ENCODE peak calls at places on chromosomes 12 and 14, in six cellular contexts. Z, O, I, V, Q and J are unnamed samples. For H3F3A, the result is how much of the 10 kb centered on the place peaks cover.

GRCh38 chr12:1929985-1930815 is 11.7 kb upstream of the CACNA2D4 start:
- DNase-seq in O (no peak), V (no peak), Q (peak), I (no peak), Z (no peak), J (no peak)

GRCh38 chr12:111291357-111291756 is 77.5 kb downstream of the PHETA1 start:
- DNase-seq in O (no peak), V (no peak), Z (no peak), I (no peak), Q (no peak), J (no peak)

GRCh38 chr14:26255213-26255612 is 342.6 kb downstream of the NOVA1 start:
- DNase-seq in V (peak), Q (no peak), O (peak), I (no peak), Z (peak), J (peak)

GRCh38 chr12:118548887-118549286 is 172.5 kb downstream of the SUDS3 start:
- DNase-seq in I (no peak), Z (no peak), Q (no peak), V (no peak), O (no peak), J (no peak)

GRCh38 chr12:14283489-14284144 is 81.9 kb upstream of the ATF7IP start:
- DNase-seq in Z (no peak), Q (no peak), V (peak), O (no peak), I (no peak), J (peak)

GRCh38 chr14:20799955-20800544 is 2.6 kb downstream of the RNASE1 start:
- DNase-seq in Z (peak), Q (no peak), I (no peak), V (peak), O (no peak), J (peak)

GRCh38 chr12:48816148-48816854 is 2.0 kb upstream of the CACNB3 start:
- DNase-seq in Q (no peak), O (peak), I (no peak), V (no peak), Z (peak), J (no peak)

GRCh38 chr12:105882404-105882803 is 256.4 kb downstream of the NUAK1 start:
- DNase-seq in Q (peak), V (peak), Z (no peak), O (peak), I (no peak), J (peak)

GRCh38 chr12:102427542-102427923 is 52.8 kb downstream of the IGF1 start:
- DNase-seq in I (no peak), Q (no peak), Z (no peak), V (no peak), O (peak), J (no peak)

GRCh38 chr12:126903180-126903876 is 1363.6 kb upstream of the TMEM132C start:
- DNase-seq in Z (no peak), I (no peak), O (no peak), Q (no peak), V (no peak), J (no peak)

GRCh38 chr14:63210812-63211211 is 6.6 kb downstream of the RHOJ start:
- DNase-seq in Z (no peak), Q (no peak), O (no peak), V (no peak), I (no peak), J (no peak)

GRCh38 chr14:64649383-64649998 is 54.7 kb upstream of the PLEKHG3 start:
- DNase-seq in Z (no peak), I (no peak), O (peak), Q (no peak), V (peak), J (no peak)

GRCh38 chr12:103572312-103572711 is 14.8 kb upstream of the STAB2 start:
- DNase-seq in V (no peak), O (no peak), Z (peak), Q (no peak), I (no peak), J (no peak)

GRCh38 chr12:120406080-120406479 is 31.8 kb upstream of the COX6A1 start:
- DNase-seq in I (no peak), O (no peak), Z (no peak), V (no peak), Q (no peak), J (no peak)

GRCh38 chr12:107992870-107993451 is 136.1 kb upstream of the WSCD2 start:
- DNase-seq in I (peak), Q (peak), V (peak), Z (peak), O (peak), J (peak)

GRCh38 chr12:93229494-93230310 is 148.0 kb upstream of the NUDT4 start:
- DNase-seq in O (peak), Z (peak), I (no peak), Q (peak), V (no peak), J (no peak)

GRCh38 chr12:108340037-108340436 is 926 bp upstream of the CMKLR1 start:
- DNase-seq in V (no peak), O (no peak), Q (no peak), I (no peak), Z (no peak), J (no peak)

GRCh38 chr12:14275886-14276285 is 89.6 kb upstream of the ATF7IP start:
- DNase-seq in Q (no peak), Z (no peak), O (no peak), V (no peak), I (no peak), J (no peak)

GRCh38 chr12:5912437-5913334 is 32.4 kb downstream of the ANO2 start:
- DNase-seq in Q (no peak), Z (peak), V (peak), O (no peak), I (peak), J (peak)

GRCh38 chr14:93951798-93952540 is 24.4 kb downstream of the ASB2 start:
- DNase-seq in Z (no peak), V (no peak), O (peak), Q (no peak), I (no peak), J (no peak)

GRCh38 chr12:76282744-76283143 is 65.5 kb downstream of the BBS10 start:
- DNase-seq in I (no peak), Z (no peak), Q (no peak), V (no peak), O (no peak), J (no peak)

GRCh38 chr12:76288218-76288617 is 60.0 kb downstream of the BBS10 start:
- DNase-seq in Q (no peak), V (no peak), I (no peak), O (no peak), Z (no peak), J (no peak)

DNA sequence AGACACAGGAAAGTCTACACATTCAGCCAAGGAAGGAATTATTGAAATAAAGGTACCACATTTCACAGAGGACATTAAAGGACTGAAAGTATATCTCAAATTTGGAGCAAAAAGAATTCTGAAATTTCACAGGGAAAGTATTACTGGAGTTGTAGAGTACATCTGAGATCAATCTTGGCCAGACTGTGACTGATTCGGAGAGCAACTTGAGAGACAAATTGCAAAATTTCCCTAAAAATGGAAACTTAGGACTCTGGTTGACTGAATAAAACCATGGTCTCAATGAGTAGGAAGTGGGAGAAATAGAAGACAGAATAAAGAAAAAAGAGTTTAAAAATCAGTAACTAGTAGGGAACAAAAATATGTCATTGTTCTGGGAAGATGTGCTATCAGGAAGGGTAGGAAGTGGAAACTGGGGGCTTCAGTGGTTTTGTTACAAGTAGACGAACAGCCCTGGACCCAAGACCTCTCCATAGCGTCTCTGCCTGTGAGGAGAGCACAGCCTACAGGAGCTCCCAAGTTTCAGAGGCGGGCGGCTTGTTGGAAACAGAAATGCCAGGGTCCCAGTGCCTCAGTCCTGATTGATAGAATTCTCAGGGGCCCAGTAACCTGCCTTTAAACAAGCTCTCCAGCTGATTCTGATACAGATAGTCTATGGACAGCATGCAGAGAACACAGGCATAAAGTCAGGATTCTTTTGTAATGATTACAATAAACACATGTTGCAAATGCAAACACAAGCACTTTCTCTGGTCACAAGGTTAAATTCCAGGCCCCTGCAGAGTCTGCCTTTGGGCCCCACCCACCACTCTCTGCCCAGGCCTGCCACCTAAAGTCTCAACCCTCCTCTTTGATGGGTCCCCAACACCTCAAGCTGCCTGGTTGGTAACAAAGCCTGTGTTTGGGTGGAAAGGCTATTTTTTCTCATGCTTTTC is 63.1 kb downstream of the BBS10 start:
- DNase-seq in Q (no peak), I (no peak), V (peak), Z (peak), O (peak), J (no peak)
- TF ChIP-seq EZH2phosphoT487 in Q (no peak), I (no peak), V (no peak), Z (no peak), O (no peak), J (no peak)

GRCh38 chr14:101840649-101841365 is 79.3 kb downstream of the PPP2R5C start:
- DNase-seq in O (no peak), I (no peak), Q (peak), Z (no peak), V (peak), J (no peak)

GRCh38 chr14:101838476-101838875 is 77.0 kb downstream of the PPP2R5C start:
- DNase-seq in V (no peak), Z (no peak), Q (no peak), O (no peak), I (no peak), J (no peak)

GRCh38 chr14:101839661-101840060 is 78.2 kb downstream of the PPP2R5C start:
- DNase-seq in I (no peak), O (no peak), V (no peak), Z (no peak), Q (no peak), J (no peak)

GRCh38 chr14:101836131-101836530 is 74.6 kb downstream of the PPP2R5C start:
- DNase-seq in Z (no peak), O (peak), V (no peak), I (no peak), Q (no peak), J (no peak)

GRCh38 chr14:101839236-101839635 is 77.7 kb downstream of the PPP2R5C start:
- DNase-seq in Z (no peak), I (no peak), O (no peak), Q (no peak), V (no peak), J (no peak)
- H3F3A ChIP-seq in Z (under half), I (under half), O (under half), Q (under half), V (under half), J (under half)

DNA sequence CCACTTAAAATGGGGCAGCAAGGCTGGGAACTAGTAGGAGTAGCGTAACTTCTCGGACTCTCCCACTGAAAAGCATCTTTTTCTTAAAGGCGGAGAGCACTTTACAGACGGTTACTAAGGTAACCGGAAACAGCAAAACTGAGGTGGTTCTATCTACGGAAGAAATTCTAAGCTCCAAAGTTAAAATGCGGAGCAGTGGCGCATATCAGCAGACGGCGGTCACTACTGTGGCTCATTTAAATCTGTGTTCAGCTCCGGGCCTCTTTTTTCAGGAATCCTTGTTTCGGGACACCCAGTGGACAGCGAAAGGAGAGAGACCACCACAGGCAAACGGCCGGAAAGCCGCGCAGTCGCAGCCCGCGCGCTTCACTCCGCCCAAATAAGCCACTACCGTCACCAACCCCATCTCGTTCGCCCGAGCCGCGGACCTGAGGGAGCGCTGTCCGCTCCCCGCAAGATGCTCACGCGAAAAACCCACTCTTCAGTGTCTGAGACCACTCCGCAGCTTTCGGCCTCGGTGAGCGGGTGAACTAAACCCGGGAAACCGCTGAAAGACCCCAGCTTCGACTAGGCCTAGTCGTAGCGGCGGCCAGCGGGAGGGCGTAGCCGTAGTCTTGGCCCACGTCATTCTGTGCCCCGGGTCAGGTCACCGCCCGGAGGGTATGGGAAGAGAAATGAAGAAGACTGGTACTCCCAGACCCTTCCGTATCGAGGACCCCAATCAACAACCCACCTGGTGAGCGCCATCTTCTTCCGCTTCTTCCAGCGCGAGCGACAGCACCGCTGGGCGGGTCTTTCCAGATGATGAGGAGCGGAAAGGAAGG is at the start of gene SNW1:
- DNase-seq in Q (peak), V (peak), O (peak), I (peak), Z (peak), J (peak)
- TF ChIP-seq EZH2phosphoT487 in Q (no peak), V (no peak), O (no peak), I (no peak), Z (no peak), J (no peak)

GRCh38 chr12:13033266-13033875 is 10.8 kb upstream of the FAM234B start:
- DNase-seq in I (no peak), O (peak), V (no peak), Z (no peak), Q (no peak), J (no peak)
- H3F3A ChIP-seq in I (under half), O (under half), V (under half), Z (under half), Q (under half), J (under half)